ENCODE peak calls at places on chromosomes 2 and 18, in seven cellular contexts. V is pancreas; E is ascending aorta; L is mammary epithelial cell; M is DND-41; F is effector memory CD4-positive, alpha-beta T cell; C is SK-N-SH. R is an unnamed sample.

GRCh38 chr2:54475285-54475684 is 19.2 kb downstream of the SPTBN1 start:
- DNase-seq in V (no peak), E (no peak), L (no peak), M (no peak), F (no peak), C (no peak), R (no peak)

GRCh38 chr2:51960846-51961335 is 929.0 kb upstream of the NRXN1 start:
- DNase-seq in V (no peak), E (no peak), L (peak; percentile 39), M (no peak), F (no peak), C (no peak), R (no peak)

GRCh38 chr2:20578895-20579825 is 71.7 kb downstream of the HS1BP3 start:
- DNase-seq in V (peak; percentile 43), E (peak; percentile 95), L (peak; percentile 97), M (no peak), F (no peak), C (peak; percentile 46), R (no peak)

GRCh38 chr2:86675611-86676015 is 44.5 kb upstream of the RMND5A start:
- DNase-seq in V (peak; percentile 45), E (no peak), L (peak; percentile 20), M (no peak), F (no peak), C (no peak), R (no peak)

GRCh38 chr2:233000886-233001750 is 11.9 kb downstream of the NGEF start:
- DNase-seq in V (peak; percentile 4), E (peak; percentile 42), L (no peak), M (no peak), F (no peak), C (no peak), R (no peak)

GRCh38 chr18:24632158-24632988 is 171.9 kb downstream of the HRH4 start:
- DNase-seq in V (no peak), E (no peak), L (no peak), M (no peak), F (no peak), C (no peak), R (no peak)

GRCh38 chr2:202005272-202005887 is 28.3 kb upstream of the FZD7 start:
- DNase-seq in V (no peak), E (no peak), L (no peak), M (no peak), F (no peak), C (no peak), R (no peak)

GRCh38 chr2:201923436-201923975 is 110.1 kb upstream of the FZD7 start:
- DNase-seq in V (no peak), E (no peak), L (no peak), M (no peak), F (no peak), C (no peak), R (no peak)

GRCh38 chr2:105903051-105903674 is 158.5 kb downstream of the NCK2 start:
- DNase-seq in V (no peak), E (no peak), L (no peak), M (no peak), F (no peak), C (no peak), R (no peak)

GRCh38 chr2:74300506-74300905 is 42.7 kb downstream of the SLC4A5 start:
- DNase-seq in V (no peak), E (no peak), L (no peak), M (no peak), F (no peak), C (no peak), R (no peak)

GRCh38 chr18:7926526-7926925 is 359.4 kb downstream of the PTPRM start:
- DNase-seq in V (peak; percentile 61), E (no peak), L (no peak), M (no peak), F (no peak), C (peak; percentile 17), R (no peak)

GRCh38 chr18:57561728-57562423 is 24.6 kb downstream of the FECH start:
- DNase-seq in V (no peak), E (no peak), L (peak; percentile 19), M (peak; percentile 32), F (no peak), C (peak; percentile 68), R (no peak)

GRCh38 chr2:121335294-121336290 is 50.6 kb upstream of the TFCP2L1 start:
- DNase-seq in V (peak; percentile 39), E (peak; percentile 46), L (no peak), M (peak; percentile 12), F (no peak), C (no peak), R (no peak)

GRCh38 chr2:9964334-9964980 is 13.0 kb downstream of the GRHL1 start:
- DNase-seq in V (no peak), E (no peak), L (no peak), M (no peak), F (no peak), C (no peak), R (no peak)

GRCh38 chr2:86331391-86331790 is 6.0 kb downstream of the REEP1 start:
- DNase-seq in V (no peak), E (no peak), L (no peak), M (no peak), F (no peak), C (no peak), R (no peak)

GRCh38 chr2:94874277-94874997 is 3.2 kb downstream of the TEKT4 start:
- DNase-seq in V (peak; percentile 71), E (no peak), L (no peak), M (peak; percentile 71), F (no peak), C (peak; percentile 89), R (peak; percentile 57)

GRCh38 chr2:94875820-94876522 is 4.7 kb downstream of the TEKT4 start:
- DNase-seq in V (no peak), E (no peak), L (no peak), M (no peak), F (no peak), C (no peak), R (no peak)

GRCh38 chr2:94876523-94876863 is 5.3 kb downstream of the TEKT4 start:
- DNase-seq in V (no peak), E (no peak), L (no peak), M (no peak), F (no peak), C (peak; percentile 9), R (no peak)

GRCh38 chr2:94873362-94874276 is 2.4 kb downstream of the TEKT4 start:
- DNase-seq in V (no peak), E (no peak), L (no peak), M (no peak), F (no peak), C (peak; percentile 19), R (no peak)

DNA sequence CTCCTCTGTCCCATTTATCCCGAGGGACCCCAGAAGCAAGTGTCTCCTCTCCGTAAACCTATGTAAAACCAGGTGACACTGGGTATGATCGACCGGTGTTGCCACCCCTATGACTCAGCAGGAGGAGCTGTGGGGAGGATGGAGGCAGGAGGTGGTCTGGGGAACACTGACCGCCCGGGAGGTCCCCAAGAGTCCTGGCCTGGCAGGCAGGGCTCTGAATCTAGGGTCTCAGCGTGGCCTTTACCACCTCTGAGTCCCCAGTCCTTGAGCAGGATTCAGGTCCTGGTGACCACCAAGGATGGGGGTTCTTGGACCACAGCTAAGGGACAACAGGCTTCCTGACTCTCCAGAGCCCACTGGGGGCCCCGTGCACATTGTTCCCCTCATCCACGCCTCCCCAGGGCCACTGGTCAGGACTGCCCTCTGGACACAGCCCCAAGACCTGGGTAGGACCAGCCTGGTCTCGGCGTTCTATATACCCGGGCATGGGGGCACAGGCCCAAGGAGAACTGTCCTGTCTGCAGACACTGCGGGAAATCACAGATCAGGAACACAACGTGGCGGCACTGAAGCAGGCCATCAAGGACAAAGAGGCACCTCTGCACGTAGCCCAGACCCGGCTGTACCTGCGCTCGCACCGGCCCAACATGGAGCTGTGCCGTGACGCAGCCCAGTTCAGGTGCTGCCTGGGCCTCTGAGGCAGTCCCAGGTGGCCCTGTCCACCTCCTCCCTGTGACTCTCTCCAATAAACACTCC is 4.0 kb downstream of the TEKT4 start:
- DNase-seq in V (no peak), E (no peak), L (no peak), M (no peak), F (no peak), C (peak; percentile 10), R (no peak)
- H3K9me3 ChIP-seq in V (no peaks in the 10 kb centered on the region), E (no peaks in the 10 kb centered on the region), L (no peaks in the 10 kb centered on the region), M (no peaks in the 10 kb centered on the region), F (no peaks in the 10 kb centered on the region), C (no peaks in the 10 kb centered on the region), R (no peaks in the 10 kb centered on the region)

GRCh38 chr2:79827881-79828280 is 315.0 kb downstream of the CTNNA2 start:
- DNase-seq in V (no peak), E (no peak), L (no peak), M (no peak), F (no peak), C (no peak), R (no peak)

GRCh38 chr2:79833235-79833878 is 320.5 kb downstream of the CTNNA2 start:
- DNase-seq in V (no peak), E (no peak), L (no peak), M (no peak), F (no peak), C (no peak), R (no peak)

GRCh38 chr2:79832540-79833234 is 319.8 kb downstream of the CTNNA2 start:
- DNase-seq in V (no peak), E (no peak), L (no peak), M (no peak), F (no peak), C (no peak), R (no peak)

DNA sequence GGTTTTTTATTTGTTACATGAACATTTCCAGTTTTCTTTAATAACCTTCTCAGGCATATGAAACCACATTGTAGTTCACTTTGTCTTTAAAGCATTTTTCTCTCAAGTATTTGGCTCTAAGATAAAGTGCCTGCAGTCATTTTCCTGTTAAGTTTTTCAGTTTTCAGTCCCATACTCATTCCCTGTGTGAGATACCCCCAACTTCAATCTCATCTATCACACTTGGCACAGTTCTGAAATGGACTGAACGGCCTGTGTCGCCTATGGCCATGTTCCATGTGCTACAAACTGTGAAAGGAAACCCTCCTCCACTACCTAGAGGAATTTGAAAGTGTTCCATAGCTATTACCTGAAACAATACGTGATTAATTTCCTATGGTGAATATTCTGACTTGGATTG is 319.1 kb downstream of the CTNNA2 start:
- DNase-seq in V (no peak), E (no peak), L (no peak), M (no peak), F (no peak), C (no peak), R (no peak)
- H3K9me3 ChIP-seq in V (no peaks in the 10 kb centered on the region), E (no peaks in the 10 kb centered on the region), L (peaks cover 18% of the 10 kb centered on the region), M (no peaks in the 10 kb centered on the region), F (no peaks in the 10 kb centered on the region), C (no peaks in the 10 kb centered on the region), R (no peaks in the 10 kb centered on the region)

GRCh38 chr2:172580544-172580943 is 24.7 kb downstream of the PDK1 start:
- DNase-seq in V (no peak), E (no peak), L (no peak), M (no peak), F (no peak), C (no peak), R (no peak)
- H3K9me3 ChIP-seq in V (no peaks in the 10 kb centered on the region), E (peaks cover 28% of the 10 kb centered on the region), L (peaks cover 11% of the 10 kb centered on the region), M (peaks cover 26% of the 10 kb centered on the region), F (no peaks in the 10 kb centered on the region), C (peaks cover 32% of the 10 kb centered on the region), R (no peaks in the 10 kb centered on the region)

DNA sequence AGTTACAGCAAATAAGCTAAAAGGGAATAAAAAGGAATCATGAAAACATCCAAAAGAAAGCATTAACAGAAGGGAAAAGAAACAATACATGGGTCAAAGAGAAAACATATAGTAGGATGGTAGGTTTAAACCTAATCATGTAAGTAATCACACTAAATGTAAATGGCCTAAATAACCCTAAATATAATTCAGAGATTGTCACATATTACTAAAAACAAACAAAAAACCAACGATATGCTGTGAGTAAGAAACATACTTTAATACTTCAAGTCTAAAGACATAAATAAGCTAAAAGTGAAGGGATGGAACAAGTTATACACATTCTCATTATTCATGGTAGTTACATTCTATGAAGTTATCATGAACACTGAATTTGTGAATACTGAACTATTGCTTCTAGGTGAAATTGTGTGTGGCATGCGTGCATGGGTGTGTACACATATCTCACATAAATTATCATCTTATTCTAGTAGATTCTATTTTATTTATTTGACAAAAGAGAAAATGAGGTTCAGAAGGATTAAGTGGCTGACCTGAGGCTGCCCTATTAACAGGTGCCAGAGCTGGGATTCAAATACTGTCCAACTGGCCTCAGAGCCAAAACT is 170.9 kb downstream of the SEPTIN10 start:
- DNase-seq in V (no peak), E (no peak), L (no peak), M (no peak), F (no peak), C (no peak), R (no peak)
- H3K9me3 ChIP-seq in V (no peaks in the 10 kb centered on the region), E (peaks cover 31% of the 10 kb centered on the region), L (peaks cover 4% of the 10 kb centered on the region), M (peaks cover 33% of the 10 kb centered on the region), F (peaks cover 12% of the 10 kb centered on the region), C (peaks cover 20% of the 10 kb centered on the region), R (peaks cover 3% of the 10 kb centered on the region)

R was measured in T-helper 17 cell.